ENCODE peak calls at places on chromosomes 6 and 20, in five cellular contexts. V is stimulated activated CD4-positive, alpha-beta T cell treated with anti-CD3 and anti-CD28 coated beads, Interleukin-4, amount 100 ng/mL, for 1 hour; J is GM23248; B is activated gamma-delta T cell treated with anti-CD3 and anti-CD28 coated beads, Interleukin-2, amount 50 U/mL, for 16 hours; R is amygdala. D is an unnamed sample.

GRCh38 chr6:14633453-14633852 is 515.9 kb downstream of the CD83 start:
- DNase-seq in R (no peak), J (no peak), V (no peak), B (no peak), D (no peak)

GRCh38 chr6:150930816-150931215 is 65.3 kb downstream of the MTHFD1L start:
- DNase-seq in R (no peak), B (no peak), V (no peak), J (peak; percentile 84), D (no peak)

GRCh38 chr20:40648505-40649072 is 40.4 kb downstream of the MAFB start:
- DNase-seq in J (no peak), V (no peak), R (no peak), B (no peak), D (no peak)

GRCh38 chr6:35497571-35498406 is 910 bp upstream of the TEAD3 start:
- DNase-seq in B (no peak), V (peak; percentile 55), R (no peak), J (peak; percentile 78), D (peak; percentile 69)

GRCh38 chr20:4190792-4191519 is 175.6 kb upstream of the RNF24 start:
- DNase-seq in R (no peak), J (no peak), B (no peak), V (no peak), D (no peak)

GRCh38 chr6:125273965-125274364 is 27.8 kb downstream of the HDDC2 start:
- DNase-seq in V (no peak), J (peak; percentile 29), B (no peak), R (no peak), D (peak; percentile 46)

GRCh38 chr6:133017581-133017980 is 203.2 kb downstream of the RPS12 start:
- DNase-seq in V (no peak), R (no peak), B (no peak), J (peak; percentile 38), D (no peak)

GRCh38 chr6:159726196-159726917 is 949 bp upstream of the WTAP start:
- DNase-seq in B (no peak), J (no peak), R (no peak), V (no peak), D (no peak)

GRCh38 chr20:58990651-58991445 is 9.8 kb downstream of the NELFCD start:
- DNase-seq in B (no peak), V (no peak), R (no peak), J (no peak), D (no peak)

GRCh38 chr6:54716869-54717268 is 129.7 kb upstream of the FAM83B start:
- DNase-seq in V (no peak), R (no peak), J (peak; percentile 7), B (no peak), D (no peak)

GRCh38 chr6:166435574-166435973 is 52.8 kb upstream of the MPC1 start:
- DNase-seq in R (no peak), B (no peak), V (peak; percentile 15), J (peak; percentile 6), D (peak; percentile 24)

GRCh38 chr20:37711987-37712961 is 18.4 kb downstream of the CTNNBL1 start:
- DNase-seq in B (no peak), V (no peak), J (no peak), R (no peak), D (no peak)

GRCh38 chr6:162273986-162274385 is 453.6 kb downstream of the PRKN start:
- DNase-seq in J (no peak), V (no peak), B (no peak), R (no peak), D (no peak)

GRCh38 chr6:63352587-63353281 is 33.0 kb upstream of the LGSN start:
- DNase-seq in V (no peak), B (no peak), J (peak; percentile 57), R (no peak), D (peak; percentile 37)

GRCh38 chr6:143707702-143708101 is 29.9 kb downstream of the PHACTR2 start:
- DNase-seq in R (no peak), B (no peak), V (no peak), J (no peak), D (no peak)

D was measured in transverse colon.